ENCODE peak calls at places on chromosomes 12 and 14, in four cellular contexts. One of them, this sample, is unnamed.

GRCh38 chr14:23544511-23545447 is 6.8 kb downstream of the ZFHX2 start:
- DNase-seq in HCT116: no peak
- DNase-seq in K562: peak; percentile 23
- DNase-seq in HepG2: no peak
- DNase-seq in this sample: no peak

GRCh38 chr14:96351986-96352385 is 11.2 kb downstream of the ATG2B start:
- DNase-seq in K562: no peak
- DNase-seq in HepG2: no peak
- DNase-seq in HCT116: no peak
- DNase-seq in this sample: no peak

GRCh38 chr12:108033091-108033490 is 96.0 kb upstream of the WSCD2 start:
- DNase-seq in HepG2: no peak
- DNase-seq in HCT116: no peak
- DNase-seq in K562: no peak
- DNase-seq in this sample: no peak

GRCh38 chr12:26564391-26564790 is 268.6 kb downstream of the ITPR2 start:
- DNase-seq in HepG2: no peak
- DNase-seq in K562: no peak
- DNase-seq in HCT116: no peak
- DNase-seq in this sample: no peak

GRCh38 chr12:464484-465267 is 4.9 kb downstream of the B4GALNT3 start:
- DNase-seq in HepG2: no peak
- DNase-seq in HCT116: no peak
- DNase-seq in K562: no peak
- DNase-seq in this sample: no peak

GRCh38 chr12:110279561-110279960 is 1.5 kb upstream of the ATP2A2 start:
- DNase-seq in K562: no peak
- DNase-seq in HCT116: no peak
- DNase-seq in HepG2: no peak
- DNase-seq in this sample: no peak

GRCh38 chr12:106645074-106645421 is 62.2 kb downstream of the RFX4 start:
- DNase-seq in HCT116: no peak
- DNase-seq in K562: no peak
- DNase-seq in HepG2: peak; percentile 93
- DNase-seq in this sample: no peak

GRCh38 chr12:62785941-62786559 is 148.9 kb downstream of the PPM1H start:
- DNase-seq in K562: no peak
- DNase-seq in HCT116: peak; percentile 86
- DNase-seq in HepG2: no peak
- DNase-seq in this sample: peak; percentile 71

GRCh38 chr12:127125607-127126259 is 1141.2 kb upstream of the TMEM132C start:
- DNase-seq in HepG2: no peak
- DNase-seq in K562: peak; percentile 81
- DNase-seq in HCT116: peak; percentile 97
- DNase-seq in this sample: no peak

GRCh38 chr12:7748774-7749296 is 1.7 kb upstream of the CLEC4C start:
- DNase-seq in K562: peak; percentile 7
- DNase-seq in HepG2: no peak
- DNase-seq in HCT116: no peak
- DNase-seq in this sample: no peak

GRCh38 chr12:130155416-130156073 is 6.7 kb upstream of the FZD10 start:
- DNase-seq in HCT116: no peak
- DNase-seq in HepG2: no peak
- DNase-seq in K562: no peak
- DNase-seq in this sample: no peak

GRCh38 chr14:85342858-85343607 is 186.9 kb upstream of the FLRT2 start:
- DNase-seq in HCT116: no peak
- DNase-seq in HepG2: no peak
- DNase-seq in K562: no peak
- DNase-seq in this sample: no peak

GRCh38 chr14:85350667-85351066 is 179.3 kb upstream of the FLRT2 start:
- DNase-seq in HCT116: no peak
- DNase-seq in K562: no peak
- DNase-seq in HepG2: no peak
- DNase-seq in this sample: no peak

DNA sequence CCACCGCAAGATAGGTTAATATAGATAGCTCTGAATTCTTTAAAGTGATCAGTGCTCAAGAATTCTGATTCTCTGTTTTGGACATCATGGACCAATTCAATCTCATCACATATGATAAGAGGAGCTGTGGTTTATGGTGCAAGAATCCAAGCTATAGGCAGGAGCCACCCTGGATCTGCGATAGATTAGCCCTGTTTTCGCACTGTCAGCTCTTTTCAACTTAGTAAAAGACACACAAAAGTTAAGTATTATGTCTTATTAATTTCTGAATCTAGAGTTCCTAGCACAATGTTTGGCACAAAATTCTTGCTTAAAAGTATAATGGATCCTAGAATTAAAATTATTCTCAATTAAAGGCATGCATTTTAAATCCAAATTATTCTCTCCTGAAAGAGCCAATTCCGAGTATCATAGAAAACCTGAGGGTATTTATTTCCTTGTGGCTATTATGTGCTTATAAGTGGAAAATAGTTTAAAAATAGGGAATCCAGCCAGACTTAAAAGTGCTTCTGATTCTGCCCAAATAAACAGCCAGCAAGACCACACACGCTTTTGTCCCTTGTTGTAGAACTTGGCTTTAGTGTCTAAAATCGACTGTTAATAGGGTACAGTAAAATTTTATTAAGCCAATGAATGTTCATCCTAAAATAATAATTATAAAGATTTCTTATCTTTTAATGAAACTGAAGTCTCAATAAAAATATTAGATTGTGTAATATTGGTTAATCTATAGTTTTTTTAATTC is 184.9 kb upstream of the FLRT2 start:
- DNase-seq in HepG2: no peak
- DNase-seq in HCT116: no peak
- DNase-seq in K562: no peak
- DNase-seq in this sample: no peak
- TF ChIP-seq POLR2AphosphoS5 in HepG2: no peak
- TF ChIP-seq POLR2AphosphoS5 in HCT116: no peak
- TF ChIP-seq POLR2AphosphoS5 in K562: no peak
- TF ChIP-seq POLR2AphosphoS5 in this sample: no peak

DNA sequence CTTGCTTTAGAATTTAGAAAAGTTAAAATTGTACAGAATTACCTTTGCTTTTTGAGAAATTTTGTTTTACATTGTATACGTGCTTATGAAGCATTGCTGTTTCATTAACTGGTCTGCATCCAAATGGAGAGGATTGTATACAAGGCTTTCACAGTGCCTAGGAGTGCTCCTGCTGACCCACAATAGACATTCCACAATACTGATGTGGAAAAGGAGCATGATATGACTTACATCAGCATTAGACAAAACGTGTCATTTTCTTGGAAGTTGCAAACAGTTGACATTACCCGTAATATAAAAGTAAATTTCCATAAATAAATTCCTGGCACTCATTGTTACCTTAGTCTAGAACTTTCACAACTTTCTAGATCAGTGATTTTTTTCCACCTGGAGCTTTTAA is 1.9 kb downstream of the PRKD1 start:
- DNase-seq in HepG2: no peak
- DNase-seq in K562: no peak
- DNase-seq in HCT116: no peak
- DNase-seq in this sample: no peak
- H3K27me3 ChIP-seq in HepG2: peaks cover 30% of the 10 kb centered on the region
- H3K27me3 ChIP-seq in K562: no peaks in the 10 kb centered on the region
- H3K27me3 ChIP-seq in HCT116: no peaks in the 10 kb centered on the region
- H3K27me3 ChIP-seq in this sample: no peaks in the 10 kb centered on the region

GRCh38 chr12:75526655-75527511 is 15.5 kb upstream of the KRR1 start:
- DNase-seq in HepG2: peak; percentile 45
- DNase-seq in K562: peak; percentile 19
- DNase-seq in HCT116: peak; percentile 40
- DNase-seq in this sample: no peak
- TF ChIP-seq TCF7L2 in HepG2: no peak
- TF ChIP-seq TCF7L2 in K562: no peak
- TF ChIP-seq TCF7L2 in HCT116: no peak
- TF ChIP-seq TCF7L2 in this sample: no peak

GRCh38 chr14:89428163-89428523 is 11.1 kb upstream of the FOXN3 start:
- DNase-seq in K562: no peak
- DNase-seq in HCT116: no peak
- DNase-seq in HepG2: no peak
- DNase-seq in this sample: no peak

GRCh38 chr14:89427426-89428162 is 10.6 kb upstream of the FOXN3 start:
- DNase-seq in HCT116: no peak
- DNase-seq in HepG2: no peak
- DNase-seq in K562: no peak
- DNase-seq in this sample: no peak

GRCh38 chr14:89430271-89430620 is 13.2 kb upstream of the FOXN3 start:
- DNase-seq in HCT116: no peak
- DNase-seq in HepG2: no peak
- DNase-seq in K562: no peak
- DNase-seq in this sample: no peak

GRCh38 chr14:89428556-89429196 is 11.6 kb upstream of the FOXN3 start:
- DNase-seq in HepG2: no peak
- DNase-seq in HCT116: no peak
- DNase-seq in K562: no peak
- DNase-seq in this sample: no peak

DNA sequence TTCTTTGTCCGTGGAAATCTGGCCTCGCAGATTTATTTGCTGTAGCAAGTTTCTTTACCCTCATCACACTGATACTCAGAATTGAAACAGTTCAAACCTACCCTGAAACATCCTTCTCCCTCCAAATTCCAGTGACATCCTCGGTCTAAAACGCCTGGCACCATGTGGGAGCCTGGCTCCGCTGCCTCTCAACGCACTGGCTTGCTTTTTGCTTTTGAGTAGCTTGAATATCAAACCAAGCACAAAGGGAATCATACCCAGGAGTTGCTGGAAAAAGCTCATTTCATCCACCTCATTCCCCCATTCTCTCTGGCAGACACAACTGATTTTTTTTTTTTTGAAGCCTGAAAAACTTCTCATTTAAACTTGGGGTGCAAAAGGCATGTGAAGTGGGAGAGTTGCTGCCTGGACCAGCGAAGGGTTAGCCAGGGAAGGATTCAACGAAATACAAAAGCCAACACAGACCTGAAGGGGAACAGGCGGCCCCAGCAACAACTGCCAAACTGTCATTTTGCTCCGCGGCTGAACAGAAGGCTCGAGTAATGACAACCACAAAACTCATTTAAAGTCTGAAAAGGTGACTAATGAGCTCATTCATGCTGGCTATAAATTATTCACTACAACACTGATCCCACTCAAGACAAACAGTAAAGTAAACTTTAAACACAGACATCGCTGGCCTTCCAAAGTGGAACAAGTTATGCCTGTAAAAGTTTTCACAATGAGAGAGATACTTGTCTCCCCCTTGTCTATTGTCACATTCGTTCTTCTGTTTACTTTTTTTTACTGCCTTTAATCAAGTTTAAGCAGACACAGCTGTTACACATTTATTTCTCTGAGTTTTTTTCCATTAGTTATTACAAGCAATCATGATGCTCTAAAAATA is 12.4 kb upstream of the FOXN3 start:
- DNase-seq in HepG2: no peak
- DNase-seq in HCT116: no peak
- DNase-seq in K562: no peak
- DNase-seq in this sample: no peak
- TF ChIP-seq POLR2AphosphoS5 in HepG2: no peak
- TF ChIP-seq POLR2AphosphoS5 in HCT116: no peak
- TF ChIP-seq POLR2AphosphoS5 in K562: no peak
- TF ChIP-seq POLR2AphosphoS5 in this sample: no peak